ENCODE peak calls at places on chromosomes 6 and 20, in five cellular contexts. One of them, this sample, is unnamed. For H3K4me1, the result is how much of the 10 kb centered on the place peaks cover.

GRCh38 chr20:32465092-32465900 is 107.2 kb downstream of the ASXL1 start:
- DNase-seq in heart left ventricle: peak
- DNase-seq in SK-N-SH: no peak
- DNase-seq in fibroblast of lung: peak
- DNase-seq in mammary epithelial cell: peak
- DNase-seq in this sample: peak

GRCh38 chr6:125415921-125416320 is 114.2 kb upstream of the HDDC2 start:
- DNase-seq in heart left ventricle: no peak
- DNase-seq in SK-N-SH: no peak
- DNase-seq in fibroblast of lung: peak
- DNase-seq in mammary epithelial cell: peak
- DNase-seq in this sample: no peak

GRCh38 chr6:6678811-6679210 is 90.3 kb downstream of the LY86 start:
- DNase-seq in heart left ventricle: no peak
- DNase-seq in SK-N-SH: no peak
- DNase-seq in fibroblast of lung: no peak
- DNase-seq in mammary epithelial cell: no peak
- DNase-seq in this sample: no peak

GRCh38 chr6:28597924-28598323 is 72.2 kb downstream of the GPX5 start:
- DNase-seq in heart left ventricle: no peak
- DNase-seq in SK-N-SH: peak
- DNase-seq in fibroblast of lung: peak
- DNase-seq in mammary epithelial cell: no peak
- DNase-seq in this sample: no peak

GRCh38 chr6:117188627-117189201 is 76.6 kb upstream of the VGLL2 start:
- DNase-seq in heart left ventricle: no peak
- DNase-seq in SK-N-SH: peak
- DNase-seq in fibroblast of lung: no peak
- DNase-seq in mammary epithelial cell: no peak
- DNase-seq in this sample: no peak

GRCh38 chr6:484086-484728 is 92.7 kb downstream of the IRF4 start:
- DNase-seq in heart left ventricle: no peak
- DNase-seq in SK-N-SH: no peak
- DNase-seq in fibroblast of lung: no peak
- DNase-seq in mammary epithelial cell: peak
- DNase-seq in this sample: no peak

GRCh38 chr6:37696841-37697735 is 595 bp downstream of the MDGA1 start:
- DNase-seq in heart left ventricle: no peak
- DNase-seq in SK-N-SH: peak
- DNase-seq in fibroblast of lung: peak
- DNase-seq in mammary epithelial cell: peak
- DNase-seq in this sample: no peak

GRCh38 chr6:152552616-152553209 is 84.4 kb downstream of the SYNE1 start:
- DNase-seq in heart left ventricle: peak
- DNase-seq in SK-N-SH: peak
- DNase-seq in fibroblast of lung: peak
- DNase-seq in mammary epithelial cell: peak
- DNase-seq in this sample: peak

GRCh38 chr20:40287683-40288082 is 401.4 kb downstream of the MAFB start:
- DNase-seq in heart left ventricle: no peak
- DNase-seq in SK-N-SH: no peak
- DNase-seq in fibroblast of lung: no peak
- DNase-seq in mammary epithelial cell: no peak
- DNase-seq in this sample: no peak

GRCh38 chr6:56073761-56074160 is 173.6 kb downstream of the COL21A1 start:
- DNase-seq in heart left ventricle: no peak
- DNase-seq in SK-N-SH: no peak
- DNase-seq in fibroblast of lung: no peak
- DNase-seq in mammary epithelial cell: no peak
- DNase-seq in this sample: no peak

GRCh38 chr6:5135783-5136376 is 50.7 kb downstream of the PPP1R3G start:
- DNase-seq in heart left ventricle: no peak
- DNase-seq in SK-N-SH: peak
- DNase-seq in fibroblast of lung: peak
- DNase-seq in mammary epithelial cell: peak
- DNase-seq in this sample: no peak

GRCh38 chr20:29878281-29878741 is 1379.2 kb upstream of the DEFB115 start:
- DNase-seq in heart left ventricle: peak
- DNase-seq in SK-N-SH: peak
- DNase-seq in fibroblast of lung: no peak
- DNase-seq in mammary epithelial cell: no peak
- DNase-seq in this sample: no peak

GRCh38 chr6:3566812-3567211 is 110.0 kb upstream of the SLC22A23 start:
- DNase-seq in heart left ventricle: no peak
- DNase-seq in SK-N-SH: no peak
- DNase-seq in fibroblast of lung: peak
- DNase-seq in mammary epithelial cell: peak
- DNase-seq in this sample: no peak

GRCh38 chr6:126175251-126175650 is 164.7 kb upstream of the CENPW start:
- DNase-seq in heart left ventricle: no peak
- DNase-seq in SK-N-SH: no peak
- DNase-seq in fibroblast of lung: peak
- DNase-seq in mammary epithelial cell: no peak
- DNase-seq in this sample: no peak

GRCh38 chr20:63464289-63464635 is 8.2 kb downstream of the KCNQ2 start:
- DNase-seq in heart left ventricle: no peak
- DNase-seq in SK-N-SH: no peak
- DNase-seq in fibroblast of lung: no peak
- DNase-seq in mammary epithelial cell: no peak
- DNase-seq in this sample: no peak

GRCh38 chr6:167551634-167552630 is 227.0 kb downstream of the TTLL2 start:
- DNase-seq in heart left ventricle: no peak
- DNase-seq in SK-N-SH: no peak
- DNase-seq in fibroblast of lung: no peak
- DNase-seq in mammary epithelial cell: no peak
- DNase-seq in this sample: no peak

GRCh38 chr6:110645685-110646418 is 169.4 kb downstream of the CDK19 start:
- DNase-seq in heart left ventricle: no peak
- DNase-seq in SK-N-SH: no peak
- DNase-seq in fibroblast of lung: no peak
- DNase-seq in mammary epithelial cell: no peak
- DNase-seq in this sample: no peak

GRCh38 chr20:62159052-62159451 is 15.5 kb downstream of the SS18L1 start:
- DNase-seq in heart left ventricle: no peak
- DNase-seq in SK-N-SH: no peak
- DNase-seq in fibroblast of lung: no peak
- DNase-seq in mammary epithelial cell: no peak
- DNase-seq in this sample: no peak

GRCh38 chr6:168333471-168333870 is 13.9 kb upstream of the DACT2 start:
- DNase-seq in heart left ventricle: no peak
- DNase-seq in SK-N-SH: no peak
- DNase-seq in fibroblast of lung: no peak
- DNase-seq in mammary epithelial cell: no peak
- DNase-seq in this sample: peak

GRCh38 chr6:45584127-45584526 is 206.4 kb upstream of the SUPT3H start:
- DNase-seq in heart left ventricle: no peak
- DNase-seq in SK-N-SH: no peak
- DNase-seq in fibroblast of lung: no peak
- DNase-seq in mammary epithelial cell: no peak
- DNase-seq in this sample: no peak

GRCh38 chr6:169926617-169927417 is 175.4 kb downstream of the ERMARD start:
- DNase-seq in heart left ventricle: no peak
- DNase-seq in SK-N-SH: no peak
- DNase-seq in fibroblast of lung: no peak
- DNase-seq in mammary epithelial cell: no peak
- DNase-seq in this sample: no peak

GRCh38 chr6:169145991-169146501 is 107.6 kb downstream of the THBS2 start:
- DNase-seq in heart left ventricle: no peak
- DNase-seq in SK-N-SH: no peak
- DNase-seq in fibroblast of lung: peak
- DNase-seq in mammary epithelial cell: peak
- DNase-seq in this sample: no peak

GRCh38 chr6:155252581-155252980 is 11.2 kb upstream of the CLDN20 start:
- DNase-seq in heart left ventricle: no peak
- DNase-seq in SK-N-SH: no peak
- DNase-seq in fibroblast of lung: no peak
- DNase-seq in mammary epithelial cell: no peak
- DNase-seq in this sample: no peak

GRCh38 chr6:155248021-155249001 is 15.5 kb upstream of the CLDN20 start:
- DNase-seq in heart left ventricle: peak
- DNase-seq in SK-N-SH: peak
- DNase-seq in fibroblast of lung: peak
- DNase-seq in mammary epithelial cell: peak
- DNase-seq in this sample: no peak

GRCh38 chr6:155247618-155248017 is 16.2 kb upstream of the CLDN20 start:
- DNase-seq in heart left ventricle: no peak
- DNase-seq in SK-N-SH: no peak
- DNase-seq in fibroblast of lung: peak
- DNase-seq in mammary epithelial cell: peak
- DNase-seq in this sample: no peak

GRCh38 chr6:155253337-155253736 is 10.5 kb upstream of the CLDN20 start:
- DNase-seq in heart left ventricle: no peak
- DNase-seq in SK-N-SH: no peak
- DNase-seq in fibroblast of lung: no peak
- DNase-seq in mammary epithelial cell: no peak
- DNase-seq in this sample: no peak

GRCh38 chr6:155250701-155251381 is 13.0 kb upstream of the CLDN20 start:
- DNase-seq in heart left ventricle: no peak
- DNase-seq in SK-N-SH: no peak
- DNase-seq in fibroblast of lung: no peak
- DNase-seq in mammary epithelial cell: no peak
- DNase-seq in this sample: no peak
- H3K4me1 ChIP-seq in heart left ventricle: under half
- H3K4me1 ChIP-seq in SK-N-SH: under half
- H3K4me1 ChIP-seq in fibroblast of lung: under half
- H3K4me1 ChIP-seq in mammary epithelial cell: under half
- H3K4me1 ChIP-seq in this sample: under half

DNA sequence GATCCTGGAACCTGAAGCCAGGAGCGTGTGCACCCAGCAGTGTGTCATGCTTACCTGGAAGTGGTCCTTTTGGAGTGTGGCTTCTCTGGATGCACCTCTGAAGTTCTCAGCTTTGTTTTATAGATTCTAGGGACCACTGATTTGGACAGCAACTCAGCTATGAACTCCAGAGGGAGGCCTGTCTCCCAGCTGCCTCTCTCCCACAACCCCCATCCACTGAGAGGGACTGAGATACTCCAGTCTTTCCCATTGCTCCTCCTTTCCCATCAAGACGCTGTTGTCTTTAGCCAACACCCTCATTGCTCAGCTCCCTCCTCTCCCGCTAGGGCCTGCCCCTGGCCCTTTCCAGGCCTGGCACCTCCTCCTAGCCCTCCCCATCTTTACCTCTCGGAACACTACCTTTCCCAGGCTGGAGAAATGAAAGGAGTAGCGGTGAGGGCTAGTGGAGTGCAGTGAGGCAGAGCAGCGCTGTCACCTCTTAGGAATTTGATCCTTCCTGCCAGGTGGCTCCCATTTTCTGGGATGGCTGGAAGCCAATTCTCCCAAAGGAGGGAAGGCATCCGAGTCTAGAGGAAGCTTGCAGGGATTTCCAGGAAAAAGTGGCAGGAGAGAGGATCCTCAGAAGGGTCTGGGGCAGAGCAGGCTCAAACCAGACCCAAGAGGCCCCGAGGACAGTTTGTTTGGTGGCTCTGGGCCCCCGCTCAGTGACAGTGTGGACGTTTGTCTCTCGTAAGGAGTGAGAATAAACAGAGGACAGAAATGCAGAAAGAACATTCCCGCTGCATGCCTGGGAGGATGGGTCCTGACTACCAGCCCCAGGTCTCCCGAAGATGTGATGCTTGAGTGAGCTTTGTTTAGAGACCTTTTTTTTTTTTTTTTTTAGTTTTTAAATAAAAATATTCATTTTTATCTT is at the start of gene LRRN4:
- DNase-seq in heart left ventricle: no peak
- DNase-seq in SK-N-SH: no peak
- DNase-seq in fibroblast of lung: peak
- DNase-seq in mammary epithelial cell: peak
- DNase-seq in this sample: no peak
- H3K4me3 ChIP-seq in heart left ventricle: no peak
- H3K4me3 ChIP-seq in SK-N-SH: no peak
- H3K4me3 ChIP-seq in fibroblast of lung: no peak
- H3K4me3 ChIP-seq in mammary epithelial cell: no peak
- H3K4me3 ChIP-seq in this sample: no peak

GRCh38 chr20:38870733-38871559 is 55.3 kb upstream of the FAM83D start:
- DNase-seq in heart left ventricle: no peak
- DNase-seq in SK-N-SH: no peak
- DNase-seq in fibroblast of lung: peak
- DNase-seq in mammary epithelial cell: peak
- DNase-seq in this sample: peak
- H3K4me1 ChIP-seq in heart left ventricle: half or more
- H3K4me1 ChIP-seq in SK-N-SH: under half
- H3K4me1 ChIP-seq in fibroblast of lung: under half
- H3K4me1 ChIP-seq in mammary epithelial cell: under half
- H3K4me1 ChIP-seq in this sample: under half

GRCh38 chr6:16132909-16133308 is 4.0 kb downstream of the MYLIP start:
- DNase-seq in heart left ventricle: no peak
- DNase-seq in SK-N-SH: peak
- DNase-seq in fibroblast of lung: no peak
- DNase-seq in mammary epithelial cell: no peak
- DNase-seq in this sample: no peak
- H3K4me3 ChIP-seq in heart left ventricle: peak
- H3K4me3 ChIP-seq in SK-N-SH: no peak
- H3K4me3 ChIP-seq in fibroblast of lung: no peak
- H3K4me3 ChIP-seq in mammary epithelial cell: no peak
- H3K4me3 ChIP-seq in this sample: no peak